ENCODE peak calls at places on chromosomes 13 and 19, in ten cellular contexts. D, F, B, O, T, N, K, W, P and Y are unnamed samples.

GRCh38 chr13:18949970-18950369 is 231.7 kb downstream of the TUBA3C start:
- DNase-seq in N (no peak), W (no peak), K (no peak), O (no peak), P (no peak), B (no peak), D (no peak), F (no peak), T (no peak), Y (no peak)

GRCh38 chr13:33150146-33150545 is 133.9 kb downstream of the KL start:
- DNase-seq in W (no peak), F (peak; percentile 38), K (no peak), P (no peak), T (no peak), N (no peak), D (peak; percentile 42), B (no peak), O (peak; percentile 29), Y (no peak)

GRCh38 chr13:68257111-68257842 is 1027.1 kb upstream of the PCDH9 start:
- DNase-seq in O (no peak), W (no peak), T (no peak), F (no peak), N (no peak), B (no peak), K (no peak), D (no peak), P (no peak), Y (no peak)

GRCh38 chr13:83121904-83122303 is 760.4 kb downstream of the SLITRK1 start:
- DNase-seq in K (no peak), P (no peak), O (no peak), B (no peak), T (no peak), D (peak; percentile 20), W (no peak), F (peak; percentile 13), N (no peak), Y (no peak)

GRCh38 chr13:20716951-20717350 is 13.5 kb downstream of the IL17D start:
- DNase-seq in K (no peak), O (peak; percentile 47), B (no peak), D (no peak), F (no peak), W (no peak), P (no peak), N (no peak), T (no peak), Y (no peak)

GRCh38 chr13:50529154-50529882 is 314.2 kb downstream of the DLEU7 start:
- DNase-seq in P (peak; percentile 25), K (peak; percentile 80), N (no peak), F (peak; percentile 96), O (peak; percentile 93), W (peak; percentile 72), T (no peak), D (peak; percentile 95), B (no peak), Y (peak; percentile 44)

GRCh38 chr13:84430441-84430840 is 548.2 kb upstream of the SLITRK1 start:
- DNase-seq in W (no peak), F (no peak), O (peak; percentile 53), K (no peak), N (no peak), P (no peak), T (no peak), D (peak; percentile 30), B (no peak), Y (no peak)

GRCh38 chr13:113863511-113864302 is at the start of gene GAS6:
- DNase-seq in P (no peak), D (peak; percentile 34), K (peak; percentile 66), W (peak; percentile 67), O (peak; percentile 82), F (peak; percentile 51), T (peak; percentile 15), N (no peak), B (no peak), Y (peak; percentile 77)

GRCh38 chr13:51286135-51287002 is 53.1 kb upstream of the SERPINE3 start:
- DNase-seq in T (peak; percentile 59), K (peak; percentile 62), O (peak; percentile 88), D (peak; percentile 79), N (peak; percentile 22), P (no peak), B (peak; percentile 64), W (peak; percentile 74), F (peak; percentile 40), Y (peak; percentile 77)

GRCh38 chr19:46634045-46634655 is 1.9 kb downstream of the GNG8 start:
- DNase-seq in T (peak; percentile 98), K (peak; percentile 50), O (peak; percentile 90), W (peak; percentile 94), D (peak; percentile 73), F (peak; percentile 73), B (peak; percentile 90), P (peak; percentile 57), N (peak; percentile 93), Y (peak; percentile 96)

GRCh38 chr19:50361290-50362029 is 4.0 kb downstream of the NAPSA start:
- DNase-seq in P (no peak), D (no peak), K (no peak), T (no peak), O (no peak), N (no peak), B (no peak), W (no peak), F (no peak), Y (no peak)

GRCh38 chr13:20118268-20119140 is 42.3 kb downstream of the GJA3 start:
- DNase-seq in F (peak; percentile 57), K (peak; percentile 71), D (peak; percentile 39), W (peak; percentile 48), P (no peak), B (no peak), O (peak; percentile 65), T (peak; percentile 43), N (no peak), Y (peak; percentile 37)

GRCh38 chr19:38663957-38664502 is 16.6 kb downstream of the ACTN4 start:
- DNase-seq in B (no peak), K (no peak), F (no peak), T (no peak), N (no peak), P (no peak), O (peak; percentile 21), W (peak; percentile 80), D (no peak), Y (no peak)

GRCh38 chr19:1263198-1263597 is 5.9 kb upstream of the CIRBP start:
- DNase-seq in F (no peak), T (no peak), N (no peak), B (no peak), W (no peak), K (peak; percentile 17), O (no peak), D (no peak), P (no peak), Y (no peak)